ENCODE peak calls at places on chromosomes 12 and 14, in four cellular contexts. D, Y, E and P are unnamed samples.

GRCh38 chr12:114168061-114168460 is 201.9 kb upstream of the RBM19 start:
- DNase-seq in Y (peak; percentile 34), E (no peak), D (no peak), P (no peak)

GRCh38 chr14:56170877-56171422 is 52.7 kb downstream of the PELI2 start:
- DNase-seq in Y (no peak), E (no peak), D (no peak), P (no peak)

GRCh38 chr12:50314629-50315312 is 31.5 kb upstream of the LIMA1 start:
- DNase-seq in E (peak; percentile 65), D (peak; percentile 35), Y (peak; percentile 55), P (peak; percentile 78)

GRCh38 chr12:2301531-2302461 is 249.0 kb downstream of the CACNA1C start:
- DNase-seq in E (no peak), D (no peak), Y (no peak), P (no peak)

GRCh38 chr12:93103154-93103553 is 174.1 kb upstream of the EEA1 start:
- DNase-seq in Y (no peak), D (no peak), E (no peak), P (no peak)

GRCh38 chr14:98082833-98083232 is 1189.2 kb downstream of the BCL11B start:
- DNase-seq in Y (no peak), E (no peak), D (no peak), P (no peak)

GRCh38 chr12:29350080-29350479 is 30.9 kb downstream of the ERGIC2 start:
- DNase-seq in D (no peak), E (no peak), Y (no peak), P (peak; percentile 21)

GRCh38 chr12:93868771-93869170 is 191.6 kb downstream of the CRADD start:
- DNase-seq in D (no peak), Y (no peak), E (no peak), P (no peak)

GRCh38 chr12:70648831-70649230 is 11.6 kb upstream of the PTPRB start:
- DNase-seq in D (no peak), E (no peak), Y (peak; percentile 46), P (peak; percentile 77)

GRCh38 chr14:103179078-103179477 is 55.8 kb downstream of the TNFAIP2 start:
- DNase-seq in E (no peak), D (no peak), Y (no peak), P (no peak)

GRCh38 chr14:103533999-103534575 is 5.1 kb downstream of the TRMT61A start:
- DNase-seq in Y (no peak), E (no peak), D (no peak), P (no peak)

GRCh38 chr12:51846911-51847829 is 1.3 kb downstream of the FIGNL2 start:
- DNase-seq in E (peak; percentile 63), Y (no peak), D (no peak), P (peak; percentile 30)

GRCh38 chr12:14774944-14775651 is 28.2 kb downstream of the WBP11 start:
- DNase-seq in Y (peak; percentile 33), D (no peak), E (no peak), P (peak; percentile 58)

GRCh38 chr12:66740257-66740656 is 61.4 kb upstream of the GRIP1 start:
- DNase-seq in D (no peak), Y (no peak), E (no peak), P (no peak)